ENCODE peak calls at places on chromosomes 12 and 14, in four cellular contexts. P is sigmoid colon, C is GM12878, H is H1. Y is an unnamed sample.

GRCh38 chr12:63064080-63064479 is 86.9 kb downstream of the AVPR1A start:
- DNase-seq in P (no peak), C (no peak), H (no peak), Y (no peak)

GRCh38 chr14:56660677-56661389 is 81.2 kb downstream of the TMEM260 start:
- DNase-seq in P (no peak), C (no peak), H (no peak), Y (no peak)

GRCh38 chr12:113940357-113940756 is 25.8 kb downstream of the RBM19 start:
- DNase-seq in P (no peak), C (no peak), H (peak; percentile 25), Y (no peak)

GRCh38 chr12:42504049-42504448 is 85.5 kb downstream of the PRICKLE1 start:
- DNase-seq in P (no peak), C (no peak), H (no peak), Y (no peak)

GRCh38 chr12:43742106-43742505 is 16.5 kb downstream of the PUS7L start:
- DNase-seq in P (no peak), C (no peak), H (no peak), Y (no peak)

GRCh38 chr14:22163051-22163450 is 426.0 kb downstream of the DAD1 start:
- DNase-seq in P (no peak), C (no peak), H (no peak), Y (no peak)

GRCh38 chr12:52280319-52280795 is 5.9 kb downstream of the KRT86 start:
- DNase-seq in P (peak; percentile 94), C (no peak), H (no peak), Y (no peak)

GRCh38 chr14:56118611-56119181 is 485 bp downstream of the PELI2 start:
- DNase-seq in P (peak; percentile 71), C (no peak), H (no peak), Y (no peak)

GRCh38 chr14:53701108-53701875 is 255.3 kb downstream of the BMP4 start:
- DNase-seq in P (no peak), C (peak; percentile 40), H (no peak), Y (no peak)

GRCh38 chr14:62778847-62779246 is 266.4 kb downstream of the KCNH5 start:
- DNase-seq in P (no peak), C (no peak), H (no peak), Y (no peak)

GRCh38 chr14:51431033-51431709 is 191.1 kb downstream of the TMX1 start:
- DNase-seq in P (no peak), C (no peak), H (no peak), Y (no peak)

GRCh38 chr14:40694026-40694425 is 912.6 kb upstream of the LRFN5 start:
- DNase-seq in P (no peak), C (no peak), H (no peak), Y (no peak)

GRCh38 chr14:95046711-95047681 is 110.3 kb downstream of the DICER1 start:
- DNase-seq in P (peak; percentile 90), C (no peak), H (no peak), Y (no peak)

GRCh38 chr12:115240251-115240650 is 556.3 kb upstream of the TBX3 start:
- DNase-seq in P (no peak), C (no peak), H (no peak), Y (no peak)

GRCh38 chr12:93974252-93974651 is 174.1 kb upstream of the PLXNC1 start:
- DNase-seq in P (no peak), C (no peak), H (no peak), Y (no peak)

GRCh38 chr12:58533652-58534051 is 386.7 kb downstream of the LRIG3 start:
- DNase-seq in P (no peak), C (no peak), H (no peak), Y (no peak)

GRCh38 chr14:101562659-101563351 is 1.5 kb downstream of the DIO3 start:
- DNase-seq in P (no peak), C (no peak), H (no peak), Y (no peak)

GRCh38 chr12:12267801-12268200 is 957 bp upstream of the LRP6 start:
- DNase-seq in P (no peak), C (no peak), H (no peak), Y (no peak)

GRCh38 chr14:35016568-35016967 is 29.5 kb upstream of the FAM177A1 start:
- DNase-seq in P (no peak), C (no peak), H (no peak), Y (no peak)

GRCh38 chr14:76676539-76676938 is 84.7 kb upstream of the VASH1 start:
- DNase-seq in P (no peak), C (no peak), H (no peak), Y (no peak)

GRCh38 chr12:54028324-54029201 is at the start of gene HOXC6:
- DNase-seq in P (no peak), C (no peak), H (no peak), Y (no peak)

GRCh38 chr14:102951034-102951433 is 28.6 kb downstream of the AMN start:
- DNase-seq in P (no peak), C (no peak), H (no peak), Y (no peak)

GRCh38 chr12:103128862-103129501 is 171.5 kb downstream of the ASCL1 start:
- DNase-seq in P (no peak), C (no peak), H (no peak), Y (no peak)

GRCh38 chr12:52415870-52416750 is 10.0 kb upstream of the KRT82 start:
- DNase-seq in P (peak; percentile 90), C (no peak), H (no peak), Y (no peak)

DNA sequence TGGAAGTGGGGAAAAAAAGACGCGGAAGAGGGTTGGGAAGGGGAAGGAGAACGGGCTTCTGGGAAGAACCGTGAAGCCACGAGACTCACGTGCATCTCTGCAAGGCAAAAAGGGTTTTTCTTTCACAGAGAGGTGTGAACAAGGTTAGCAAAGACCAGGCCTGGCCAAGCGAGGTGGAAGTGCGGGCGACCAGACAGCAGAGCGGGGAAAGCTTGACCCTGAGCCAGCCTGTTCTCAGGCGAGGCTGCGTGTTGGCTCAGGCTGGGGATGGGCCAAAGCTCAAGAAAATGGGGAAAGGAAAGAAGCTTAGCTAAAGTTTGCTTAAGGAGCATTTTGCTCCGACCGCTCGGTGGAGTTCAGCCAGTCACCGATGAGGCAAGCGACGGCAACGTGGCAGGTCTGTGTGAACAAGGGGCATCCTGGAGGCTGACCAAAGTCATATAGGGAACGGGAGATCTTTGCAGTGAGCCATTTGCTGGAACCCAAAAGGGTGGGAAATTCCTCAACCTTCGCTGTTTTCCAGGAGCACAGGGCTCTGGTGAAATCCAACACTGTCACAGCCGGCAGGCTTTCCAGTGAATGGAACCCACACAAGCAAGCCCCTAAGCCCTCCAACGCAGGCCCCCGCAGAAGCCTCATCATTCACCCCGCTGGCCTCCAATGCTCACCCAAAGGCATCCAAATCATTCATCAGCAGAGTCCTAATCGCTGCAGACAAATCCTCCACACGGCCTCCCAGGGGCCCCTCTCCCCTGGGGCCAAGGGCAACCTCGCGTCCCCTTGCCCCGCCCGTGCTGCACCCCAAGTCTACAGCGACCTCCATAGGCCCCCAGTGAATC is 793 bp downstream of the ZNF605 start:
- DNase-seq in P (peak; percentile 73), C (no peak), H (no peak), Y (no peak)
- H3K4me1 ChIP-seq in P (peaks cover 19% of the 10 kb centered on the region), C (no peaks in the 10 kb centered on the region), H (peaks cover 5% of the 10 kb centered on the region), Y (peaks cover 13% of the 10 kb centered on the region)

DNA sequence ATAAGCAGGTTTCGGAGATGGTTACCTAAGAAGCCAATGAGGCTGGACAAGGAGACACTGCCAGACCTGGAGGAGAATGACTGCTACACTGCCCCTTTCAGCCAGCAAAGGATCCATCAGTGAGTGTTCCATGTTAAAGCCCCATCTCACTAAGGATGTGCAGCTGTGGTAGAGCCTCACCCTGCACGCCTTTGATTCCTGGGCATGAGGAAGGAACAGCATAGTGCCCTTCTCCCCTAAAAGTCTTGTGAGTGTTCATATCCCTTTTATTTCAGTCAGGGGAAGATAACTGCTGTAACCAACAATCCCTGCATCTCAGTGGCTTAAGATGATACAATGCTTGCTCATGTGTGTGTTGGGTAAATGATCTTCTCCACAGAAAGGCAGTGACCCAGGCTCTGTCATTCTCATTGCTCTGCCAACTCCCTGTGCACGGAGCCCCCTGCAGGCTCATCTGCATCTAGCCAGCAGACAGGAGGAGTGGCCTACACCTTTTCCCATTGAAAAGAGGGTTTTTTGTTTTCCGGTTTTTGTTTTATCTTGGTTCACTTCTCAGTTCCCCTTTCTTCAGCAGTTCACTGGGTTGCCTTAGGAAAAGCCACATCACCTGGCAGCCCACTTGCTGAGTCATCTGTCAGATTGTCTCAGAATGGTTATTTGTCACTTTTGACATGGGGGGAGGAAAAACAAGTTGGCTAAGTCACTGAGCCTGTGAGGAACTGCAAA is 193.1 kb downstream of the ANO4 start:
- DNase-seq in P (no peak), C (peak; percentile 83), H (no peak), Y (no peak)
- TF ChIP-seq CTCF in P (no peak), C (peak; percentile 73), H (peak; percentile 62), Y (peak; percentile 6)

GRCh38 chr14:97995038-97995437 is 1197.9 kb downstream of the VRK1 start:
- DNase-seq in P (no peak), C (no peak), H (no peak), Y (no peak)
- H3K4me1 ChIP-seq in P (no peaks in the 10 kb centered on the region), C (no peaks in the 10 kb centered on the region), H (no peaks in the 10 kb centered on the region), Y (no peaks in the 10 kb centered on the region)

DNA sequence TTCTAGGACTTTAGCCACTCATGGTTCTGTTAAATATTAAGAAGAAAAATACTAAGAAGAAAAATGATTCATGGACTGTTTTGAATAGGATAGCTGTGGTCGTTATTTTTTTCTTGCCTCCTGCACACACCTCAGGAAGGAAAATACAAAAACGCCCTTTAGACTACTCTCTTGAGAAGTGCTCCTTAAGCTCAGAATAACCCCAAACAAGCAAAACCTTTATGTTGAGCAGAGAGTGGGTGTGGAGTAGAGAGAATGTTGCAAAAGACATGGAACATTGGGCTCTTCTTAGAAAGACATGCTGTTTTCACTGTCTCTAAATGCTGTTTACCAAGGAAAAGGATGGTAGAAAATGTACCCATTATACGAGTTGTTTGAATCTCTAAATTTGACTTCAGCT is 140.3 kb downstream of the LMNTD1 start:
- DNase-seq in P (no peak), C (no peak), H (no peak), Y (no peak)
- TF ChIP-seq CTCF in P (no peak), C (no peak), H (no peak), Y (no peak)

GRCh38 chr12:118356809-118357326 is 15.8 kb downstream of the TAOK3 start:
- DNase-seq in P (no peak), C (no peak), H (no peak), Y (no peak)

GRCh38 chr12:118355838-118356237 is 16.9 kb downstream of the TAOK3 start:
- DNase-seq in P (no peak), C (no peak), H (no peak), Y (no peak)

GRCh38 chr12:118358008-118358359 is 14.7 kb downstream of the TAOK3 start:
- DNase-seq in P (no peak), C (no peak), H (no peak), Y (no peak)

GRCh38 chr12:118358607-118359540 is 13.8 kb downstream of the TAOK3 start:
- DNase-seq in P (no peak), C (no peak), H (no peak), Y (no peak)

GRCh38 chr12:118357327-118358007 is 15.2 kb downstream of the TAOK3 start:
- DNase-seq in P (no peak), C (peak; percentile 62), H (no peak), Y (no peak)
- H3K4me1 ChIP-seq in P (peaks cover 16% of the 10 kb centered on the region), C (peaks cover 6% of the 10 kb centered on the region), H (no peaks in the 10 kb centered on the region), Y (peaks cover 6% of the 10 kb centered on the region)

DNA sequence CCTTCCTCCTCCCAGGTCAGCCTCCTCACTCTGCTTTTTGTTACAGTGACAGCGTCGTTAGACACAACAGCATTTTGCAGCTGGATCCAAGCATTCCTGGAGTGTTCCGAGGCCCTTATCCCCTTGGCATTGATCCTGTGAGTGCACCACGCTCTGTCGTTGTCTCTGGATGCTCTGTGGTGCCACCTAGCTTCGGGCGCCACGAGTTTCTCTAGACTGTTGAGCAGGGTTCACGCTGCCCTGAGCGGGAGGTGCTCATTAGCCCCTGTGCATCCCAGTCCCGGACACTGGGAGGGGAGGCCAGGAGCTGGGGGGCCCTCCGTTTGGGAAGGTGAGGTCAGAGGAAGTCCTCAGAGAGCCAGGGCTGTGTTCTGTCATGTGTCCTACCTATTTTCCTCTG is 17.3 kb upstream of the DNAH10 start:
- DNase-seq in P (peak; percentile 24), C (no peak), H (no peak), Y (no peak)
- TF ChIP-seq CTCF in P (no peak), C (no peak), H (peak; percentile 25), Y (no peak)

Y was measured in esophagus squamous epithelium.